ENCODE peak calls at places on chromosome 7, in five cellular contexts. One of them, this sample, is unnamed.

GRCh38 chr7:138828302-138828701 is 30.3 kb upstream of the ATP6V0A4 start:
- DNase-seq in endodermal cell: peak; percentile 2
- DNase-seq in mesendoderm: no peak
- DNase-seq in aorta: no peak
- DNase-seq in fibroblast of lung: no peak
- DNase-seq in this sample: no peak

GRCh38 chr7:81231203-81231922 is 312.5 kb upstream of the SEMA3C start:
- DNase-seq in endodermal cell: no peak
- DNase-seq in mesendoderm: no peak
- DNase-seq in aorta: no peak
- DNase-seq in fibroblast of lung: no peak
- DNase-seq in this sample: no peak

GRCh38 chr7:44287488-44288380 is 37.7 kb downstream of the CAMK2B start:
- DNase-seq in endodermal cell: peak; percentile 24
- DNase-seq in mesendoderm: no peak
- DNase-seq in aorta: peak; percentile 62
- DNase-seq in fibroblast of lung: no peak
- DNase-seq in this sample: peak; percentile 55

GRCh38 chr7:77402818-77403217 is 13.3 kb downstream of the GSAP start:
- DNase-seq in endodermal cell: no peak
- DNase-seq in mesendoderm: no peak
- DNase-seq in aorta: no peak
- DNase-seq in fibroblast of lung: no peak
- DNase-seq in this sample: no peak

GRCh38 chr7:114151777-114152176 is 233.0 kb upstream of the PPP1R3A start:
- DNase-seq in endodermal cell: no peak
- DNase-seq in mesendoderm: no peak
- DNase-seq in aorta: no peak
- DNase-seq in fibroblast of lung: no peak
- DNase-seq in this sample: no peak

GRCh38 chr7:122949186-122949585 is 46.3 kb downstream of the TAS2R16 start:
- DNase-seq in endodermal cell: no peak
- DNase-seq in mesendoderm: no peak
- DNase-seq in aorta: no peak
- DNase-seq in fibroblast of lung: no peak
- DNase-seq in this sample: no peak

GRCh38 chr7:113087278-113087998 is 811 bp upstream of the GPR85 start:
- DNase-seq in endodermal cell: no peak
- DNase-seq in mesendoderm: peak; percentile 76
- DNase-seq in aorta: no peak
- DNase-seq in fibroblast of lung: peak; percentile 90
- DNase-seq in this sample: no peak

GRCh38 chr7:64888901-64889685 is 14.0 kb upstream of the ZNF273 start:
- DNase-seq in endodermal cell: peak; percentile 57
- DNase-seq in mesendoderm: no peak
- DNase-seq in aorta: no peak
- DNase-seq in fibroblast of lung: peak; percentile 7
- DNase-seq in this sample: no peak

GRCh38 chr7:26993816-26994810 is 101.7 kb downstream of the HOXA1 start:
- DNase-seq in endodermal cell: peak; percentile 51
- DNase-seq in mesendoderm: no peak
- DNase-seq in aorta: no peak
- DNase-seq in fibroblast of lung: peak; percentile 75
- DNase-seq in this sample: no peak

GRCh38 chr7:15889501-15889900 is 203.0 kb upstream of the MEOX2 start:
- DNase-seq in endodermal cell: peak; percentile 60
- DNase-seq in mesendoderm: peak; percentile 56
- DNase-seq in aorta: no peak
- DNase-seq in fibroblast of lung: peak; percentile 11
- DNase-seq in this sample: no peak

GRCh38 chr7:11427686-11428273 is 404.2 kb downstream of the THSD7A start:
- DNase-seq in endodermal cell: no peak
- DNase-seq in mesendoderm: peak; percentile 75
- DNase-seq in aorta: no peak
- DNase-seq in fibroblast of lung: peak; percentile 86
- DNase-seq in this sample: no peak

GRCh38 chr7:30926323-30926722 is 14.7 kb downstream of the AQP1 start:
- DNase-seq in endodermal cell: peak; percentile 11
- DNase-seq in mesendoderm: no peak
- DNase-seq in aorta: peak; percentile 55
- DNase-seq in fibroblast of lung: no peak
- DNase-seq in this sample: peak; percentile 54

GRCh38 chr7:18430810-18431209 is 64.7 kb upstream of the HDAC9 start:
- DNase-seq in endodermal cell: no peak
- DNase-seq in mesendoderm: no peak
- DNase-seq in aorta: no peak
- DNase-seq in fibroblast of lung: no peak
- DNase-seq in this sample: no peak

GRCh38 chr7:124618871-124619270 is 146.7 kb downstream of the GPR37 start:
- DNase-seq in endodermal cell: no peak
- DNase-seq in mesendoderm: no peak
- DNase-seq in aorta: no peak
- DNase-seq in fibroblast of lung: no peak
- DNase-seq in this sample: no peak
- H3K4me1 ChIP-seq in endodermal cell: no peaks in the 10 kb centered on the region
- H3K4me1 ChIP-seq in mesendoderm: no peaks in the 10 kb centered on the region
- H3K4me1 ChIP-seq in aorta: no peaks in the 10 kb centered on the region
- H3K4me1 ChIP-seq in fibroblast of lung: no peaks in the 10 kb centered on the region
- H3K4me1 ChIP-seq in this sample: no peaks in the 10 kb centered on the region

GRCh38 chr7:289756-290553 is at the start of gene FOXL3:
- DNase-seq in endodermal cell: peak; percentile 26
- DNase-seq in mesendoderm: no peak
- DNase-seq in aorta: peak; percentile 61
- DNase-seq in fibroblast of lung: no peak
- DNase-seq in this sample: no peak
- H3K4me3 ChIP-seq in endodermal cell: no peak within 1 kb of the TSS
- H3K4me3 ChIP-seq in mesendoderm: no peak within 1 kb of the TSS
- H3K4me3 ChIP-seq in aorta: no peak within 1 kb of the TSS
- H3K4me3 ChIP-seq in fibroblast of lung: no peak within 1 kb of the TSS
- H3K4me3 ChIP-seq in this sample: no peak within 1 kb of the TSS

GRCh38 chr7:50391386-50391785 is 58.8 kb downstream of the FIGNL1 start:
- DNase-seq in endodermal cell: no peak
- DNase-seq in mesendoderm: no peak
- DNase-seq in aorta: no peak
- DNase-seq in fibroblast of lung: no peak
- DNase-seq in this sample: no peak
- H3K4me1 ChIP-seq in endodermal cell: no peaks in the 10 kb centered on the region
- H3K4me1 ChIP-seq in mesendoderm: no peaks in the 10 kb centered on the region
- H3K4me1 ChIP-seq in aorta: no peaks in the 10 kb centered on the region
- H3K4me1 ChIP-seq in fibroblast of lung: no peaks in the 10 kb centered on the region
- H3K4me1 ChIP-seq in this sample: no peaks in the 10 kb centered on the region

GRCh38 chr7:102917436-102918353 is 4.9 kb downstream of the LRRC17 start:
- DNase-seq in endodermal cell: no peak
- DNase-seq in mesendoderm: peak; percentile 85
- DNase-seq in aorta: no peak
- DNase-seq in fibroblast of lung: no peak
- DNase-seq in this sample: no peak
- H3K4me3 ChIP-seq in endodermal cell: no peak overlapping the region
- H3K4me3 ChIP-seq in mesendoderm: no peak overlapping the region
- H3K4me3 ChIP-seq in aorta: no peak overlapping the region
- H3K4me3 ChIP-seq in fibroblast of lung: no peak overlapping the region
- H3K4me3 ChIP-seq in this sample: no peak overlapping the region

DNA sequence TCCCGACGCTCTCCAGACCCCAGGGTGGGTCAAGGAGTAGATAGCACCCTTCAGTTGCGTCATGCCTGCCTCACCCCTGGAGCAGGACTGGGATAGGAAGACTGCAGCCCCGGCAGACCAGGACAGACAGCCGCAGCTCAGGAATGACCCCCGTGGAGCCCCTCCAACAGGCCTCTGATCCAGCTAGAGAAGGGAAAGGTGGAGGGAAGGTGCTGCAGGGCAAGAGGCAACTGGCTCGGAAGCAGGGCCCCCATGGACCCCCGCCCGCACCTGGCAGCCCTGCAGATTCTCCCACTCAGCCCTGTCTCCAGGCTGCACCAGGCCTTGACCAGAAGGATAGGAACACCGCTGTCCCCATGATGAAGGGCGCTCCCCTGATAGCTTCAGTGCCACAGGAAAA is 7.7 kb downstream of the KCNH2 start:
- DNase-seq in endodermal cell: no peak
- DNase-seq in mesendoderm: no peak
- DNase-seq in aorta: no peak
- DNase-seq in fibroblast of lung: no peak
- DNase-seq in this sample: no peak
- H3K4me1 ChIP-seq in endodermal cell: peaks cover 3% of the 10 kb centered on the region
- H3K4me1 ChIP-seq in mesendoderm: no peaks in the 10 kb centered on the region
- H3K4me1 ChIP-seq in aorta: peaks cover 4% of the 10 kb centered on the region
- H3K4me1 ChIP-seq in fibroblast of lung: no peaks in the 10 kb centered on the region
- H3K4me1 ChIP-seq in this sample: no peaks in the 10 kb centered on the region

GRCh38 chr7:50682079-50682478 is 100.6 kb downstream of the GRB10 start:
- DNase-seq in endodermal cell: no peak
- DNase-seq in mesendoderm: no peak
- DNase-seq in aorta: no peak
- DNase-seq in fibroblast of lung: no peak
- DNase-seq in this sample: no peak
- H3K4me3 ChIP-seq in endodermal cell: no peak overlapping the region
- H3K4me3 ChIP-seq in mesendoderm: no peak overlapping the region
- H3K4me3 ChIP-seq in aorta: no peak overlapping the region
- H3K4me3 ChIP-seq in fibroblast of lung: no peak overlapping the region
- H3K4me3 ChIP-seq in this sample: no peak overlapping the region

GRCh38 chr7:6257602-6258001 is 14.8 kb downstream of the CYTH3 start:
- DNase-seq in endodermal cell: no peak
- DNase-seq in mesendoderm: no peak
- DNase-seq in aorta: no peak
- DNase-seq in fibroblast of lung: no peak
- DNase-seq in this sample: no peak
- H3K4me1 ChIP-seq in endodermal cell: no peaks in the 10 kb centered on the region
- H3K4me1 ChIP-seq in mesendoderm: peaks cover 10% of the 10 kb centered on the region
- H3K4me1 ChIP-seq in aorta: peaks cover 18% of the 10 kb centered on the region
- H3K4me1 ChIP-seq in fibroblast of lung: peaks cover 45% of the 10 kb centered on the region
- H3K4me1 ChIP-seq in this sample: peaks cover 79% of the 10 kb centered on the region

GRCh38 chr7:97016392-97017196 is 8.0 kb downstream of the DLX5 start:
- DNase-seq in endodermal cell: peak; percentile 93
- DNase-seq in mesendoderm: peak; percentile 95
- DNase-seq in aorta: no peak
- DNase-seq in fibroblast of lung: no peak
- DNase-seq in this sample: no peak
- H3K4me3 ChIP-seq in endodermal cell: peak overlapping the region; percentile 71
- H3K4me3 ChIP-seq in mesendoderm: no peak overlapping the region
- H3K4me3 ChIP-seq in aorta: no peak overlapping the region
- H3K4me3 ChIP-seq in fibroblast of lung: no peak overlapping the region
- H3K4me3 ChIP-seq in this sample: no peak overlapping the region

GRCh38 chr7:55021053-55021452 is 2.2 kb downstream of the EGFR start:
- DNase-seq in endodermal cell: no peak
- DNase-seq in mesendoderm: no peak
- DNase-seq in aorta: no peak
- DNase-seq in fibroblast of lung: no peak
- DNase-seq in this sample: no peak
- H3K4me1 ChIP-seq in endodermal cell: peaks cover 3% of the 10 kb centered on the region
- H3K4me1 ChIP-seq in mesendoderm: no peaks in the 10 kb centered on the region
- H3K4me1 ChIP-seq in aorta: no peaks in the 10 kb centered on the region
- H3K4me1 ChIP-seq in fibroblast of lung: peaks cover 22% of the 10 kb centered on the region
- H3K4me1 ChIP-seq in this sample: peaks cover 67% of the 10 kb centered on the region

GRCh38 chr7:118312966-118313365 is 88.5 kb downstream of the ANKRD7 start:
- DNase-seq in endodermal cell: no peak
- DNase-seq in mesendoderm: no peak
- DNase-seq in aorta: no peak
- DNase-seq in fibroblast of lung: no peak
- DNase-seq in this sample: no peak
- H3K4me3 ChIP-seq in endodermal cell: no peak overlapping the region
- H3K4me3 ChIP-seq in mesendoderm: no peak overlapping the region
- H3K4me3 ChIP-seq in aorta: no peak overlapping the region
- H3K4me3 ChIP-seq in fibroblast of lung: no peak overlapping the region
- H3K4me3 ChIP-seq in this sample: no peak overlapping the region

This sample was measured in tibial artery.